ENCODE peak calls at places on chromosomes 13 and 19, in seven cellular contexts. W is lung microvascular endothelial cell, N is nucleus accumbens, K is iPS DF 19.7, Y is body of pancreas, M is kidney tubule cell, E is AG04450. U is an unnamed sample.

GRCh38 chr13:112891477-112892401 is 77.3 kb upstream of the MCF2L start:
- DNase-seq in W (no peak), N (no peak), K (no peak), Y (peak), M (peak), E (no peak), U (no peak)

GRCh38 chr19:28980236-28980868 is 232.6 kb downstream of the UQCRFS1 start:
- DNase-seq in W (peak), N (no peak), K (peak), Y (no peak), M (peak), E (no peak), U (no peak)

GRCh38 chr19:5219551-5220304 is 120.9 kb downstream of the PTPRS start:
- DNase-seq in W (no peak), N (no peak), K (no peak), Y (no peak), M (no peak), E (no peak), U (no peak)

GRCh38 chr19:3276341-3276799 is 51.9 kb downstream of the CELF5 start:
- DNase-seq in W (peak), N (no peak), K (peak), Y (peak), M (peak), E (no peak), U (peak)

GRCh38 chr13:94595006-94595942 is 678 bp downstream of the TGDS start:
- DNase-seq in W (peak), N (no peak), K (no peak), Y (peak), M (peak), E (no peak), U (peak)

GRCh38 chr19:39372047-39372802 is 18.7 kb downstream of the PAF1 start:
- DNase-seq in W (no peak), N (peak), K (no peak), Y (peak), M (no peak), E (peak), U (no peak)

GRCh38 chr13:68506888-68507551 is 1276.9 kb upstream of the PCDH9 start:
- DNase-seq in W (no peak), N (no peak), K (no peak), Y (peak), M (no peak), E (no peak), U (no peak)

GRCh38 chr13:101127741-101128353 is 288.5 kb downstream of the NALCN start:
- DNase-seq in W (peak), N (no peak), K (no peak), Y (peak), M (peak), E (peak), U (no peak)

GRCh38 chr19:648305-648704 is 8.6 kb downstream of the FGF22 start:
- DNase-seq in W (no peak), N (no peak), K (no peak), Y (no peak), M (no peak), E (no peak), U (no peak)

GRCh38 chr13:59658027-59658735 is 505.5 kb downstream of the DIAPH3 start:
- DNase-seq in W (no peak), N (no peak), K (no peak), Y (no peak), M (no peak), E (no peak), U (no peak)

GRCh38 chr13:71417205-71417604 is 449.8 kb downstream of the DACH1 start:
- DNase-seq in W (no peak), N (no peak), K (no peak), Y (no peak), M (peak), E (no peak), U (no peak)

GRCh38 chr19:50276370-50277063 is 52.7 kb downstream of the KCNC3 start:
- DNase-seq in W (no peak), N (no peak), K (no peak), Y (no peak), M (no peak), E (no peak), U (no peak)

GRCh38 chr13:80297094-80297493 is 43.8 kb downstream of the SPRY2 start:
- DNase-seq in W (no peak), N (no peak), K (peak), Y (no peak), M (peak), E (no peak), U (no peak)

GRCh38 chr19:51094696-51095279 is 12.1 kb upstream of the KLK14 start:
- DNase-seq in W (peak), N (no peak), K (no peak), Y (no peak), M (peak), E (no peak), U (no peak)

GRCh38 chr19:21586341-21587116 is 81.1 kb downstream of the ZNF429 start:
- DNase-seq in W (no peak), N (no peak), K (no peak), Y (peak), M (peak), E (no peak), U (peak)

GRCh38 chr19:5666921-5667610 is 13.2 kb downstream of the MICOS13 start:
- DNase-seq in W (no peak), N (no peak), K (no peak), Y (no peak), M (no peak), E (no peak), U (no peak)

GRCh38 chr19:10006335-10006708 is 4.0 kb downstream of the COL5A3 start:
- DNase-seq in W (no peak), N (peak), K (no peak), Y (peak), M (no peak), E (no peak), U (no peak)

GRCh38 chr19:35070471-35070870 is 28.9 kb downstream of the HPN start:
- DNase-seq in W (no peak), N (no peak), K (no peak), Y (no peak), M (no peak), E (no peak), U (no peak)

GRCh38 chr13:34748078-34748477 is 194.0 kb upstream of the NBEA start:
- DNase-seq in W (peak), N (no peak), K (no peak), Y (peak), M (peak), E (no peak), U (no peak)

GRCh38 chr19:34480971-34481821 is at the start of gene WTIP:
- DNase-seq in W (peak), N (no peak), K (no peak), Y (peak), M (peak), E (peak), U (no peak)

GRCh38 chr13:57820924-57821323 is 189.4 kb downstream of the PCDH17 start:
- DNase-seq in W (no peak), N (no peak), K (no peak), Y (no peak), M (no peak), E (no peak), U (no peak)

GRCh38 chr19:56720281-56720680 is 48.7 kb upstream of the ZNF835 start:
- DNase-seq in W (peak), N (no peak), K (no peak), Y (peak), M (peak), E (no peak), U (no peak)

GRCh38 chr13:51158365-51158764 is 47.3 kb upstream of the C13orf42 start:
- DNase-seq in W (no peak), N (no peak), K (no peak), Y (no peak), M (no peak), E (no peak), U (no peak)

GRCh38 chr13:39306639-39307589 is 268.7 kb downstream of the NHLRC3 start:
- DNase-seq in W (no peak), N (no peak), K (no peak), Y (no peak), M (peak), E (no peak), U (peak)

GRCh38 chr13:94722596-94722995 is 10.3 kb upstream of the SOX21 start:
- DNase-seq in W (peak), N (no peak), K (no peak), Y (no peak), M (no peak), E (no peak), U (no peak)

GRCh38 chr13:47679391-47679790 is 321.7 kb downstream of the SUCLA2 start:
- DNase-seq in W (no peak), N (no peak), K (no peak), Y (no peak), M (peak), E (no peak), U (no peak)

GRCh38 chr19:41225238-41226052 is 6.4 kb downstream of the AXL start:
- DNase-seq in W (peak), N (no peak), K (no peak), Y (peak), M (peak), E (peak), U (no peak)

GRCh38 chr19:5621945-5622464 is 571 bp downstream of the SAFB2 start:
- DNase-seq in W (peak), N (no peak), K (no peak), Y (peak), M (no peak), E (no peak), U (peak)

GRCh38 chr19:12365094-12365371 is 450 bp downstream of the ZNF442 start:
- DNase-seq in W (no peak), N (no peak), K (no peak), Y (peak), M (peak), E (no peak), U (no peak)

GRCh38 chr13:99124695-99125334 is 75.8 kb upstream of the UBAC2 start:
- DNase-seq in W (peak), N (no peak), K (no peak), Y (no peak), M (peak), E (no peak), U (no peak)

U was measured in stimulated activated effector memory CD8-positive, alpha-beta T cell treated with anti-CD3 and anti-CD28 coated beads, Interleukin-12 subunit alpha, Interleukin-12 subunit beta, amount 100 ng/mL, for 72 hours.